ENCODE peak calls at places on chromosomes 12 and 14, in five cellular contexts. G is astrocyte, Z is mesendoderm, D is IMR-90, R is mesenchymal stem cell. F is an unnamed sample. For H3K4me1, the result is how much of the 10 kb centered on the place peaks cover.

GRCh38 chr12:6605425-6606330 is 1.5 kb downstream of the CHD4 start:
- DNase-seq in G (peak), Z (peak), D (peak), R (peak), F (peak)

GRCh38 chr14:89684139-89684538 is 267.1 kb upstream of the FOXN3 start:
- DNase-seq in Z (peak), G (no peak), D (no peak), R (no peak), F (no peak)

GRCh38 chr14:92726135-92726932 is 22.1 kb downstream of the LGMN start:
- DNase-seq in Z (peak), R (peak), D (peak), G (peak), F (peak)

GRCh38 chr14:32897724-32898064 is 41.0 kb upstream of the NPAS3 start:
- DNase-seq in G (no peak), D (no peak), Z (no peak), R (no peak), F (no peak)

GRCh38 chr14:50928002-50928635 is 16.2 kb downstream of the PYGL start:
- DNase-seq in Z (no peak), G (peak), R (peak), D (peak), F (peak)

GRCh38 chr12:108560321-108560721 is 652 bp downstream of the SART3 start:
- DNase-seq in G (peak), R (peak), D (peak), Z (peak), F (peak)

GRCh38 chr12:96466939-96467751 is 22.2 kb upstream of the CFAP54 start:
- DNase-seq in Z (no peak), R (no peak), D (peak), G (peak), F (peak)

GRCh38 chr14:39680777-39681176 is 248.5 kb upstream of the FBXO33 start:
- DNase-seq in Z (no peak), G (no peak), R (no peak), D (no peak), F (no peak)

GRCh38 chr14:80584638-80585505 is 356.7 kb downstream of the CEP128 start:
- DNase-seq in Z (peak), D (peak), G (peak), R (no peak), F (no peak)

GRCh38 chr14:75720828-75721227 is 59.8 kb downstream of the TTLL5 start:
- DNase-seq in R (peak), D (no peak), Z (no peak), G (peak), F (peak)

GRCh38 chr12:62915130-62915529 is 19.8 kb downstream of the PPM1H start:
- DNase-seq in Z (no peak), D (no peak), G (no peak), R (no peak), F (no peak)

GRCh38 chr12:4307593-4308333 is 13.2 kb upstream of the TIGAR start:
- DNase-seq in G (peak), Z (peak), D (peak), R (peak), F (peak)
- H3K4me2 ChIP-seq in G (peak), Z (peak), D (peak), R (peak), F (no peak)

GRCh38 chr12:116378002-116378401 is 100.5 kb upstream of the MED13L start:
- DNase-seq in Z (no peak), R (no peak), G (no peak), D (no peak), F (no peak)

GRCh38 chr12:116381240-116381743 is 103.8 kb upstream of the MED13L start:
- DNase-seq in Z (no peak), D (no peak), R (no peak), G (no peak), F (no peak)

GRCh38 chr12:116382456-116382902 is 105.0 kb upstream of the MED13L start:
- DNase-seq in R (no peak), D (peak), G (peak), Z (peak), F (peak)

GRCh38 chr12:116381744-116382455 is 104.4 kb upstream of the MED13L start:
- DNase-seq in G (peak), D (peak), R (peak), Z (peak), F (peak)

DNA sequence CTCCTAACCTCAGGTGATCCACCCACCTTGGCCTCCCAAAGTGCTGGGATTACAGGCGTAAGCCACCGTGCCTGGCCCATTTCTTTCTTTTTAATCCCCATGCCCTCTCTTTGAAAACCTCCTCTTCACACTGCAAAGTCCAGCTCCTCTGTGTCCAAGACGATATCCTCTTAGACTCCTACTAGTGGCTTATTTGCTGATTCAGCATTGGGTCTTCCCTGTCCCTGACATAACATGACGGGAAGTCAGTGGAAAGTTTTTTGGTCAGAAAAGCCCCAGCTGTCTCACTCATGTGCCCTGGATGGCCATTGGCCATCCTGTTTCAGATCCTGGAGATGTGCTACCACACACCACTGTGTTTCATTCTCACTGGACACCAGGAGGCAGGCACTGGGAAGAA is 102.6 kb upstream of the MED13L start:
- DNase-seq in G (no peak), R (no peak), Z (no peak), D (no peak), F (no peak)
- H3K4me1 ChIP-seq in G (under half), R (under half), Z (under half), D (under half), F (under half)

GRCh38 chr12:75479963-75480461 is 543 bp upstream of the GLIPR1 start:
- DNase-seq in Z (no peak), D (peak), R (no peak), G (peak), F (peak)
- H3K4me2 ChIP-seq in Z (no peak), D (peak), R (no peak), G (peak), F (peak)

GRCh38 chr14:20455355-20456300 is 602 bp downstream of the APEX1 start:
- DNase-seq in G (peak), Z (no peak), R (peak), D (peak), F (peak)
- H3K4me1 ChIP-seq in G (under half), Z (under half), R (under half), D (under half), F (under half)